ENCODE peak calls at places on chromosome 7, in nine cellular contexts. Y, C, P, O, Z, I, S, K and D are unnamed samples.

GRCh38 chr7:128924706-128925588 is 12.8 kb upstream of the IRF5 start:
- DNase-seq in K (no peak), I (no peak), Z (no peak), P (no peak), C (no peak), S (no peak), O (no peak), Y (no peak), D (no peak)

GRCh38 chr7:6288270-6288860 is 15.9 kb upstream of the CYTH3 start:
- DNase-seq in K (no peak), P (no peak), I (no peak), S (no peak), O (no peak), C (no peak), Y (no peak), Z (no peak), D (no peak)

GRCh38 chr7:33012364-33012763 is 50.2 kb downstream of the NT5C3A start:
- DNase-seq in C (no peak), I (no peak), O (no peak), Y (no peak), Z (no peak), S (no peak), P (no peak), K (no peak), D (no peak)

GRCh38 chr7:2660359-2661095 is 27.5 kb upstream of the AMZ1 start:
- DNase-seq in I (no peak), Z (no peak), S (no peak), Y (no peak), P (peak; percentile 58), K (peak; percentile 47), O (no peak), C (no peak), D (peak; percentile 63)

GRCh38 chr7:137453356-137453755 is 109.8 kb upstream of the PTN start:
- DNase-seq in C (no peak), S (no peak), P (no peak), I (no peak), O (peak; percentile 20), K (no peak), Z (no peak), Y (no peak), D (no peak)

GRCh38 chr7:43700646-43701501 is 28.4 kb downstream of the COA1 start:
- DNase-seq in Z (peak; percentile 20), K (no peak), I (no peak), S (no peak), O (no peak), C (no peak), P (no peak), Y (no peak), D (no peak)

GRCh38 chr7:117350027-117350426 is 27.2 kb upstream of the WNT2 start:
- DNase-seq in C (no peak), P (no peak), Z (no peak), O (no peak), S (peak; percentile 26), Y (no peak), I (no peak), K (no peak), D (no peak)

GRCh38 chr7:130814753-130815152 is 80.7 kb upstream of the KLF14 start:
- DNase-seq in P (peak; percentile 37), S (peak; percentile 26), K (peak; percentile 80), O (no peak), I (no peak), Z (peak; percentile 50), Y (no peak), C (peak; percentile 34), D (peak; percentile 16)

GRCh38 chr7:115933463-115933862 is 97.1 kb downstream of the TFEC start:
- DNase-seq in I (no peak), K (peak; percentile 5), O (no peak), S (no peak), Z (no peak), Y (no peak), C (peak; percentile 8), P (no peak), D (no peak)

GRCh38 chr7:11193131-11193867 is 219.6 kb downstream of the PHF14 start:
- DNase-seq in O (peak; percentile 54), P (peak; percentile 18), C (peak; percentile 39), S (no peak), I (no peak), Y (peak; percentile 27), K (no peak), Z (no peak), D (peak; percentile 41)

GRCh38 chr7:4207011-4207410 is 475.1 kb upstream of the FOXK1 start:
- DNase-seq in S (no peak), K (no peak), Z (no peak), Y (no peak), I (no peak), C (no peak), O (no peak), P (no peak), D (no peak)

GRCh38 chr7:95099101-95099500 is 191.7 kb downstream of the PPP1R9A start:
- DNase-seq in S (no peak), K (peak; percentile 42), P (no peak), O (no peak), I (no peak), C (peak; percentile 4), Z (no peak), Y (no peak), D (no peak)

GRCh38 chr7:73736885-73737284 is 1.7 kb downstream of the ABHD11 start:
- DNase-seq in Y (no peak), S (no peak), K (no peak), I (no peak), P (no peak), C (no peak), Z (no peak), O (no peak), D (no peak)
- TF ChIP-seq CTCF in Y (no peak), S (no peak), K (no peak), I (no peak), P (no peak), C (no peak), Z (no peak), O (no peak), D (no peak)

GRCh38 chr7:46256870-46257528 is 335.9 kb upstream of the IGFBP3 start:
- DNase-seq in Y (no peak), S (no peak), C (peak; percentile 60), I (no peak), O (no peak), Z (no peak), P (no peak), K (no peak), D (no peak)
- H3K4me1 ChIP-seq in Y (no peaks in the 10 kb centered on the region), S (peaks cover 3% of the 10 kb centered on the region), C (peaks cover 2% of the 10 kb centered on the region), I (no peaks in the 10 kb centered on the region), O (no peaks in the 10 kb centered on the region), Z (peaks cover 10% of the 10 kb centered on the region), P (no peaks in the 10 kb centered on the region), K (no peaks in the 10 kb centered on the region), D (no peaks in the 10 kb centered on the region)

DNA sequence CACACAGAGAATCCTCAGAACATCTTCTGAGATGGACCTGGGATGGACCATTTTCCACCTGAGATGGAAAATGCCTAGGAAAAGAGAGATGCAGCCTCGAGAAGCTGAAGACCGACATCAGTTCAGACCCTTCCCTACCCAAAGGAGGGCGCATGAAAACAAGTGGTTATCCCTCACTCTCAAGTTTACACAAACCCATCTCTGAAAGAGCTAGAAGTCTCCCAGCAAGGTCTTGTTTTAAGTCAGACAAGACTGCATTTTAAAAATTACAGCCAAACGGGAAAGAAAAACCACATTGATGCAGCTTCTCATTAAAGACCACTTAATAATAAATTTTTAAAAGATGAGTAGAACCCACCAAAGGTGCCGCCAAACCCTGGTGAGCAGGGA is 1.3 kb downstream of the RAPGEF5 start:
- DNase-seq in K (no peak), Y (no peak), C (no peak), S (no peak), P (no peak), I (no peak), Z (no peak), O (no peak), D (no peak)
- H3K4me3 ChIP-seq in K (no peak overlapping the region), Y (no peak overlapping the region), C (no peak overlapping the region), S (peak overlapping the region; percentile 77), P (no peak overlapping the region), I (peak overlapping the region; percentile 64), Z (no peak overlapping the region), O (no peak overlapping the region), D (peak overlapping the region; percentile 84)

GRCh38 chr7:40186586-40186985 is 51.8 kb downstream of the SUGCT start:
- DNase-seq in Z (no peak), C (no peak), P (peak; percentile 5), Y (no peak), I (no peak), K (no peak), S (no peak), O (no peak), D (no peak)
- TF ChIP-seq CTCF in Z (no peak), C (no peak), P (no peak), Y (no peak), I (no peak), K (peak; percentile 18), S (peak; percentile 45), O (no peak), D (peak; percentile 15)

DNA sequence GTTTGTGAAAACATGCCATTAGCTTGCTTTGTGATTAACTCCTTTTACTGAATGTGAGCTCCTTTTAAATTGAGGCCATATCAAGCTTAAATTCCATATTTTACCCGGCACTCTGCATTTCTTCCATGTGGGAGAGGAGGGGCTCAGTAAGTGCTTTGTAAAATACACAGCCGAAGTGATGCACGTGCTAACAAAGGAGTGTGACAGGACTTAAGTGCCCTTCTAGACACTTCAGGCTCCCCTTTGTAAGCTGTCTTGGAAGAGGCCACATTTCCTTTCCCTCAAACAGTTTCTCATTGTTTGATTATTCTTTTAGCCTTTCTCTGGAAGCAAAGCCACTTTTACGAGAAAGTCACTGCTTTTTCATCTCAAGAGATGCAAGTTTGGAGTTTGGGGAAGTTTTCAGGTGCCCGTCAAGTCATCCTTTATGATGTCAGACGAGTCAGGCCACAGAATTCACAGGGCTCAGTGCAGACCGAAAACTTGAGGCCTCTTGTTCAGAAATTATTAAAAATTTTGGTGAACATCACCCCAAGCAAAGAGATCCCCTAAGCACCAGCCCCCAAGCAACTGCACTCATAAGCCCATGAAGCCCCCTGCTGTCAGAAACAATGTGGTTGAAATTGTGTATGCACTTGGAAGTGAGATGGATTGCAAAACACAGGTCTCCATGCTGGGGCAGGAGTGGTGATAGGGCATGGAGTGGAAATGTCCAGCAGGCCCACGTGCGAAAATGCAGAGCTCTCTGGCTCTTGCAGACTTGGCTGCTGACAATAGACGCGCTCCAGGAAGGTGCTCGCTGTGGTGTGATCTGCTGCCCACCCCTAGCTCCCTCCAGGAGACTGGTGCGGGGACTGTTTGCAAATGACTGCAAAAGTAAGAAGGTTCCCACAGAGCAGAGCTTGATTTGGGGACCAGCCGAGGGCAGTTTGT is 11.5 kb downstream of the IKZF1 start:
- DNase-seq in C (no peak), S (no peak), P (no peak), I (no peak), Y (no peak), O (peak; percentile 60), Z (no peak), K (peak; percentile 26), D (no peak)
- H3K4me1 ChIP-seq in C (no peaks in the 10 kb centered on the region), S (no peaks in the 10 kb centered on the region), P (peaks cover 48% of the 10 kb centered on the region), I (no peaks in the 10 kb centered on the region), Y (no peaks in the 10 kb centered on the region), O (peaks cover 5% of the 10 kb centered on the region), Z (no peaks in the 10 kb centered on the region), K (peaks cover 5% of the 10 kb centered on the region), D (no peaks in the 10 kb centered on the region)